ENCODE peak calls at places on chromosomes 7 and 10, in seven cellular contexts. G is A549, K is MM.1S, A is ovary, S is testis, W is transverse colon, N is colonic mucosa. Y is an unnamed sample.

GRCh38 chr10:3222068-3222467 is 49.5 kb upstream of the PITRM1 start:
- DNase-seq in G (no peak), K (no peak), A (no peak), S (no peak), W (no peak), N (no peak), Y (no peak)

GRCh38 chr7:74455933-74456332 is 2.2 kb downstream of the GTF2IRD1 start:
- DNase-seq in G (no peak), K (no peak), A (no peak), S (no peak), W (no peak), N (no peak), Y (no peak)

GRCh38 chr10:43259981-43260761 is 6.7 kb downstream of the RASGEF1A start:
- DNase-seq in G (no peak), K (peak; percentile 70), A (no peak), S (peak; percentile 75), W (no peak), N (no peak), Y (peak; percentile 71)

GRCh38 chr7:39338716-39339115 is 227.5 kb upstream of the YAE1 start:
- DNase-seq in G (no peak), K (no peak), A (no peak), S (no peak), W (no peak), N (no peak), Y (no peak)

GRCh38 chr7:28329616-28330373 is 82.5 kb upstream of the CREB5 start:
- DNase-seq in G (no peak), K (peak; percentile 71), A (no peak), S (no peak), W (peak; percentile 21), N (no peak), Y (no peak)

GRCh38 chr7:45160374-45160773 is 2.8 kb downstream of the RAMP3 start:
- DNase-seq in G (no peak), K (peak; percentile 32), A (no peak), S (no peak), W (no peak), N (no peak), Y (no peak)

GRCh38 chr10:131569851-131570715 is 258.6 kb upstream of the TCERG1L start:
- DNase-seq in G (no peak), K (no peak), A (no peak), S (peak; percentile 18), W (no peak), N (peak; percentile 11), Y (no peak)

GRCh38 chr10:69486922-69487730 is 35.9 kb downstream of the TSPAN15 start:
- DNase-seq in G (no peak), K (no peak), A (no peak), S (no peak), W (no peak), N (no peak), Y (peak; percentile 17)

GRCh38 chr7:50142421-50143113 is 49.5 kb upstream of the ZPBP start:
- DNase-seq in G (no peak), K (peak; percentile 45), A (no peak), S (no peak), W (no peak), N (no peak), Y (no peak)

GRCh38 chr7:35519971-35520809 is 174.7 kb downstream of the HERPUD2 start:
- DNase-seq in G (peak; percentile 85), K (peak; percentile 69), A (peak; percentile 53), S (peak; percentile 87), W (peak; percentile 59), N (peak; percentile 63), Y (peak; percentile 77)

DNA sequence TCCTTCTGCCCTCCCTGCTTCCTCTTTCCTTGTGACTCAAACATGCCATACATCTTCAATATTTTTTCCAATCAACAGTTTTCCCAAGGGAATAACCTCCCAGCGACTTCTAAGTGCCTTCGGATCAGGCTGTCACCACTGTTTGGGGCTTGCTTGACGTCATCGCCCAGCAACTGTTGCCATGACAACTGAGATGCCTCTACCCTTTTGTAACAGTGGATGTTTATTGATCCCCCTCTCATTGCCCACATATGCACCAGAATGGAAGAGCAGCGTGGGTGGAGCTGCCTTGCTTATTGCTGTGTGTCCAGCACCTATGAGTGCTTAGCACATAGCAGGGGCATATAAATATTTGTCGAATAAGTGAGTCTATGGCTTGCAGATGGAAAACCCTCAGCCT is 14.4 kb downstream of the FFAR4 start:
- DNase-seq in G (no peak), K (no peak), A (no peak), S (no peak), W (no peak), N (no peak), Y (no peak)
- H3K4me3 ChIP-seq in G (no peak overlapping the region), K (no peak overlapping the region), A (no peak overlapping the region), S (no peak overlapping the region), W (no peak overlapping the region), N (no peak overlapping the region), Y (no peak overlapping the region)

DNA sequence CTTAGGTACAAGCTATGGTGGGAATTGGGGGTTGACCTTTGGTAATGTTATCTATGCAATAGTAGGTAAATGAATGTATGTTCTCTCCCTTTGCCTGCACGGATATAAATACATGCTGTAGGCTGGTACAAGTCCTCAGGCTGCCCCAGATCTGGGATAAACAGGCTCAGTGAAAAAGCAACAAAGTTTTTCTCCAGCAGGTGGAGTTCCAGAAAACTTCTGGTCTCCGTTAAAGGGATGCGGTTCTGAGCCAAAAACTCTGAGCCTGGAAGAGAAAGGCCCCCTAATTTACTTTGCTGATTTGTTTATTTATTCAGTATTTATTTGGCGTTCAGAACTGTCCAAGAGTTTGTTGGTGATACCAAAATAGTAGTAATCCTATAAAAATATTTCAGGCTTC is 204.7 kb downstream of the ADRA2A start:
- DNase-seq in G (peak; percentile 5), K (no peak), A (no peak), S (peak; percentile 41), W (no peak), N (no peak), Y (no peak)
- TF ChIP-seq CTCF in G (peak; percentile 23), K (no peak), A (no peak), S (peak; percentile 31), W (peak; percentile 34), N (no peak), Y (peak; percentile 46)

DNA sequence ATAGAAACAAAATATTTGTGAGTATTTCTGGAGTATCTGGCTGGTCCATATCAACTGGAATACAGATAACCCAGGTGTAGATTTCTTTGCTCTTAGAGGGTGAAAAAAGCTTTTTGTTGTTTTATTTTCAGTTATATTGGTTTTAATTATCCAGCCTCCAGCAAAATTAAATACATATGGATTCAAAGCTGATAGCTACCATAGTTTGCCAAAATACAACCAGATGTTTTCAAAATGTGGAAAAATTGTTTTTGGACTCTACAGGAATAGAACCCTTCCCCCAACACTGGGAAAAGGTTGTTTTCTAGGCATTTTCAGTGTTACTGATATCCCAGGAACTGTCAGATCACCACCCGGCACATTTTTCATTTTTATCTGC is 30.1 kb downstream of the LRRC17 start:
- DNase-seq in G (no peak), K (no peak), A (no peak), S (no peak), W (no peak), N (no peak), Y (no peak)
- H3K4me1 ChIP-seq in G (peaks cover 8% of the 10 kb centered on the region), K (no peaks in the 10 kb centered on the region), A (peaks cover 13% of the 10 kb centered on the region), S (peaks cover 15% of the 10 kb centered on the region), W (no peaks in the 10 kb centered on the region), N (no peaks in the 10 kb centered on the region), Y (peaks cover 32% of the 10 kb centered on the region)

GRCh38 chr10:50384839-50385238 is 133.5 kb upstream of the ASAH2 start:
- DNase-seq in G (no peak), K (no peak), A (no peak), S (no peak), W (no peak), N (no peak), Y (no peak)
- H3K4me3 ChIP-seq in G (no peak overlapping the region), K (no peak overlapping the region), A (no peak overlapping the region), S (no peak overlapping the region), W (no peak overlapping the region), N (no peak overlapping the region), Y (no peak overlapping the region)

GRCh38 chr10:33733058-33733457 is 398.6 kb upstream of the NRP1 start:
- DNase-seq in G (no peak), K (no peak), A (no peak), S (no peak), W (no peak), N (no peak), Y (no peak)

GRCh38 chr10:33731322-33731721 is 396.9 kb upstream of the NRP1 start:
- DNase-seq in G (no peak), K (no peak), A (no peak), S (no peak), W (no peak), N (no peak), Y (no peak)

GRCh38 chr10:33734393-33735110 is 400.1 kb upstream of the NRP1 start:
- DNase-seq in G (no peak), K (peak; percentile 67), A (no peak), S (no peak), W (no peak), N (no peak), Y (no peak)

GRCh38 chr10:33732176-33733025 is 397.9 kb upstream of the NRP1 start:
- DNase-seq in G (no peak), K (no peak), A (no peak), S (no peak), W (no peak), N (no peak), Y (no peak)

GRCh38 chr10:33735463-33735862 is 401.0 kb upstream of the NRP1 start:
- DNase-seq in G (no peak), K (peak; percentile 25), A (no peak), S (no peak), W (no peak), N (no peak), Y (no peak)
- TF ChIP-seq CTCF in G (no peak), K (no peak), A (no peak), S (no peak), W (no peak), N (no peak), Y (no peak)

Y was measured in left ventricle myocardium inferior.